ENCODE peak calls at places on chromosomes 3 and 15, in seven cellular contexts. A is neural progenitor cell, C is IMR-90, D is mammary epithelial cell, Q is HCT116, G is Panc1, V is tibial artery. T is an unnamed sample. For H3K4me1, the result is how much of the 10 kb centered on the place peaks cover.

GRCh38 chr3:136353461-136353860 is 103.3 kb downstream of the PCCB start:
- DNase-seq in G (no peak), D (no peak), V (no peak), Q (no peak), A (no peak), C (no peak), T (no peak)

GRCh38 chr3:43580181-43580580 is 41.6 kb downstream of the ANO10 start:
- DNase-seq in D (peak), Q (no peak), C (no peak), G (no peak), V (no peak), A (no peak), T (no peak)

GRCh38 chr3:127716334-127716733 is 43.6 kb downstream of the ABTB1 start:
- DNase-seq in G (no peak), C (no peak), A (no peak), V (no peak), Q (no peak), D (no peak), T (no peak)

GRCh38 chr3:73140772-73141434 is 79.4 kb downstream of the EBLN2 start:
- DNase-seq in G (no peak), C (no peak), A (no peak), D (no peak), Q (no peak), V (no peak), T (no peak)

GRCh38 chr3:124826703-124827102 is 60.5 kb downstream of the ITGB5 start:
- DNase-seq in A (no peak), G (peak), Q (no peak), V (no peak), D (peak), C (peak), T (no peak)

GRCh38 chr3:49020335-49021212 is 1.3 kb upstream of the NDUFAF3 start:
- DNase-seq in Q (no peak), D (no peak), V (peak), A (peak), G (no peak), C (no peak), T (peak)

GRCh38 chr3:181610083-181610972 is 101.4 kb upstream of the SOX2 start:
- DNase-seq in V (no peak), G (no peak), Q (no peak), C (no peak), D (no peak), A (peak), T (no peak)

GRCh38 chr15:72850833-72851232 is 67.3 kb upstream of the ADPGK start:
- DNase-seq in G (no peak), D (no peak), V (no peak), C (no peak), Q (no peak), A (no peak), T (no peak)

GRCh38 chr3:191813245-191813644 is 352.3 kb downstream of the PYDC2 start:
- DNase-seq in Q (no peak), C (no peak), D (no peak), G (no peak), A (no peak), V (no peak), T (no peak)

GRCh38 chr3:55521086-55522060 is 34.3 kb upstream of the WNT5A start:
- DNase-seq in Q (no peak), C (no peak), A (no peak), G (no peak), D (peak), V (no peak), T (no peak)

GRCh38 chr3:9595877-9596276 is 42.3 kb upstream of the LHFPL4 start:
- DNase-seq in V (no peak), A (no peak), D (no peak), G (no peak), C (no peak), Q (no peak), T (no peak)

GRCh38 chr15:45157056-45157455 is 27.3 kb downstream of the DUOX1 start:
- DNase-seq in C (peak), Q (no peak), G (no peak), V (no peak), A (no peak), D (peak), T (no peak)

GRCh38 chr3:38536686-38537085 is 40.5 kb downstream of the EXOG start:
- DNase-seq in Q (no peak), C (no peak), G (no peak), A (no peak), V (no peak), D (no peak), T (no peak)

GRCh38 chr3:65914032-65914739 is 124.5 kb downstream of the MAGI1 start:
- DNase-seq in V (no peak), D (no peak), G (no peak), Q (no peak), C (no peak), A (peak), T (no peak)

GRCh38 chr3:127072221-127072771 is 89.4 kb downstream of the PLXNA1 start:
- DNase-seq in V (peak), A (no peak), Q (no peak), C (no peak), G (no peak), D (no peak), T (no peak)

GRCh38 chr3:58206406-58207011 is 4.3 kb downstream of the DNASE1L3 start:
- DNase-seq in Q (no peak), A (no peak), G (no peak), D (peak), C (peak), V (no peak), T (no peak)

GRCh38 chr3:105997800-105998526 is 129.2 kb upstream of the CBLB start:
- DNase-seq in G (no peak), Q (peak), D (peak), V (peak), C (peak), A (no peak), T (no peak)

GRCh38 chr15:28262438-28262837 is 59.5 kb downstream of the HERC2 start:
- DNase-seq in Q (no peak), D (no peak), V (no peak), A (no peak), G (no peak), C (no peak), T (no peak)

GRCh38 chr3:166367947-166368533 is 530.8 kb upstream of the BCHE start:
- DNase-seq in C (no peak), Q (no peak), D (no peak), G (no peak), A (no peak), V (no peak), T (no peak)

GRCh38 chr15:76335851-76336253 is 721 bp upstream of the ISL2 start:
- DNase-seq in V (no peak), C (no peak), Q (no peak), A (peak), D (no peak), G (no peak), T (no peak)

GRCh38 chr3:129608087-129608935 is 1.8 kb upstream of the PLXND1 start:
- DNase-seq in A (peak), V (no peak), D (no peak), Q (no peak), G (no peak), C (peak), T (peak)
- TF ChIP-seq CTCF in A (peak), V (no peak), D (no peak), Q (no peak), G (no peak), C (peak), T (no peak)

GRCh38 chr3:50264964-50265485 is 3.9 kb upstream of the SEMA3B start:
- DNase-seq in V (no peak), Q (peak), C (no peak), D (no peak), A (no peak), G (no peak), T (no peak)

GRCh38 chr3:50267280-50267913 is 1.6 kb upstream of the SEMA3B start:
- DNase-seq in C (no peak), Q (no peak), V (peak), G (no peak), A (peak), D (no peak), T (peak)

GRCh38 chr3:50264389-50264963 is 4.5 kb upstream of the SEMA3B start:
- DNase-seq in G (no peak), D (no peak), A (peak), V (peak), Q (peak), C (peak), T (peak)

GRCh38 chr3:50266808-50267207 is 2.1 kb upstream of the SEMA3B start:
- DNase-seq in G (no peak), Q (no peak), V (no peak), C (no peak), A (no peak), D (no peak), T (no peak)

DNA sequence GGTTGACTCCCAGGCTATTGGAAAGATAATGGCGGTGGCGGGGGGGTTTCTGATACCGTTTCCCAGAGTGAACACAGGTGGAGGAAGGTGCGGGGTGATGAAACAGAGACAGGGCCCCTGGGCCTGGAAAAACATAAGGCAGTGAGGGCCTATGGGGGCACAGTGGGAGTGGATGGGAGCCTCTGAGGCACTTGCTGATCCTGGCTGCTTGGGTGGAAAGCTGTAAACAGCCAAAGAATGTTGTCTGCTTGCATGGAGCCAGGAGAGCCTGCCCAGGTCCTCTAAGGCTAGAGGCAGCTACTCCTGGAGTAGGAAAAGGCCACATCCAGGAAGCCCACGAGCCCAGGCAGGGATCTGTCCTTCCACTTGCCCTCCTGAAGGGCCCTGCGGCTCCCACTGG is 3.0 kb upstream of the SEMA3B start:
- DNase-seq in Q (no peak), G (no peak), A (no peak), V (no peak), D (no peak), C (no peak), T (no peak)
- H3K4me1 ChIP-seq in Q (half or more), G (under half), A (half or more), V (half or more), D (under half), C (half or more), T (half or more)

GRCh38 chr3:138594150-138594934 is at the start of gene CEP70:
- DNase-seq in Q (peak), G (peak), D (peak), C (peak), V (peak), A (peak), T (peak)
- TF ChIP-seq CTCF in Q (peak), G (peak), D (peak), C (peak), V (peak), A (peak), T (peak)

GRCh38 chr15:64772964-64773363 is 2.4 kb downstream of the RBPMS2 start:
- DNase-seq in A (no peak), G (no peak), Q (no peak), C (no peak), D (no peak), V (no peak), T (no peak)
- H3K4me1 ChIP-seq in A (under half), G (under half), Q (under half), C (under half), D (under half), V (under half), T (under half)

GRCh38 chr3:53116956-53117355 is 13.3 kb downstream of the RFT1 start:
- DNase-seq in V (no peak), Q (no peak), D (no peak), A (no peak), C (no peak), G (no peak), T (no peak)
- TF ChIP-seq CTCF in V (no peak), Q (no peak), D (no peak), A (no peak), C (no peak), G (no peak), T (no peak)